ENCODE peak calls at places on chromosomes 7 and 10, in eight cellular contexts. One of them, this sample, is unnamed. For H3K4me1, the result is how much of the 10 kb centered on the place peaks cover.

GRCh38 chr7:18445483-18445882 is 50.1 kb upstream of the HDAC9 start:
- DNase-seq in breast epithelium: no peak
- DNase-seq in stomach: no peak
- DNase-seq in HepG2: no peak
- DNase-seq in spleen: no peak
- DNase-seq in suprapubic skin: no peak
- DNase-seq in transverse colon: no peak
- DNase-seq in GM23338: no peak
- DNase-seq in this sample: no peak

GRCh38 chr10:112000466-112000865 is 183.1 kb downstream of the GPAM start:
- DNase-seq in GM23338: no peak
- DNase-seq in HepG2: no peak
- DNase-seq in spleen: no peak
- DNase-seq in stomach: no peak
- DNase-seq in transverse colon: no peak
- DNase-seq in breast epithelium: no peak
- DNase-seq in suprapubic skin: no peak
- DNase-seq in this sample: no peak

GRCh38 chr7:27118580-27118979 is 12.0 kb downstream of the HOXA4 start:
- DNase-seq in suprapubic skin: no peak
- DNase-seq in transverse colon: no peak
- DNase-seq in GM23338: no peak
- DNase-seq in stomach: no peak
- DNase-seq in breast epithelium: peak
- DNase-seq in HepG2: no peak
- DNase-seq in spleen: no peak
- DNase-seq in this sample: no peak

GRCh38 chr10:48609899-48610584 is 5.2 kb upstream of the ARHGAP22 start:
- DNase-seq in breast epithelium: no peak
- DNase-seq in stomach: no peak
- DNase-seq in transverse colon: no peak
- DNase-seq in spleen: no peak
- DNase-seq in suprapubic skin: peak
- DNase-seq in GM23338: no peak
- DNase-seq in HepG2: no peak
- DNase-seq in this sample: peak

GRCh38 chr10:16049775-16050174 is 189.5 kb upstream of the MINDY3 start:
- DNase-seq in suprapubic skin: no peak
- DNase-seq in stomach: no peak
- DNase-seq in transverse colon: no peak
- DNase-seq in GM23338: no peak
- DNase-seq in HepG2: no peak
- DNase-seq in spleen: no peak
- DNase-seq in breast epithelium: no peak
- DNase-seq in this sample: no peak

GRCh38 chr7:1459930-1460756 is 873 bp upstream of the MICALL2 start:
- DNase-seq in breast epithelium: no peak
- DNase-seq in stomach: no peak
- DNase-seq in suprapubic skin: no peak
- DNase-seq in HepG2: no peak
- DNase-seq in transverse colon: peak
- DNase-seq in spleen: peak
- DNase-seq in GM23338: no peak
- DNase-seq in this sample: no peak

GRCh38 chr7:112449353-112449752 is 907 bp upstream of the IFRD1 start:
- DNase-seq in spleen: no peak
- DNase-seq in stomach: peak
- DNase-seq in GM23338: no peak
- DNase-seq in HepG2: peak
- DNase-seq in breast epithelium: no peak
- DNase-seq in transverse colon: peak
- DNase-seq in suprapubic skin: no peak
- DNase-seq in this sample: no peak

GRCh38 chr7:117007285-117007684 is 54.0 kb downstream of the ST7 start:
- DNase-seq in transverse colon: no peak
- DNase-seq in stomach: no peak
- DNase-seq in spleen: no peak
- DNase-seq in suprapubic skin: no peak
- DNase-seq in breast epithelium: no peak
- DNase-seq in HepG2: no peak
- DNase-seq in GM23338: no peak
- DNase-seq in this sample: no peak

GRCh38 chr10:103888113-103888841 is 29.7 kb downstream of the STN1 start:
- DNase-seq in spleen: no peak
- DNase-seq in transverse colon: peak
- DNase-seq in stomach: peak
- DNase-seq in breast epithelium: peak
- DNase-seq in GM23338: peak
- DNase-seq in HepG2: peak
- DNase-seq in suprapubic skin: no peak
- DNase-seq in this sample: no peak

GRCh38 chr10:117967149-117967548 is 79.6 kb downstream of the RAB11FIP2 start:
- DNase-seq in HepG2: no peak
- DNase-seq in suprapubic skin: no peak
- DNase-seq in GM23338: no peak
- DNase-seq in stomach: no peak
- DNase-seq in breast epithelium: no peak
- DNase-seq in spleen: no peak
- DNase-seq in transverse colon: no peak
- DNase-seq in this sample: no peak

GRCh38 chr7:24825315-24825917 is 68.2 kb upstream of the GSDME start:
- DNase-seq in suprapubic skin: no peak
- DNase-seq in HepG2: no peak
- DNase-seq in stomach: no peak
- DNase-seq in GM23338: no peak
- DNase-seq in breast epithelium: no peak
- DNase-seq in transverse colon: no peak
- DNase-seq in spleen: no peak
- DNase-seq in this sample: no peak

GRCh38 chr7:70520604-70521003 is 611.3 kb upstream of the GALNT17 start:
- DNase-seq in suprapubic skin: no peak
- DNase-seq in stomach: no peak
- DNase-seq in transverse colon: no peak
- DNase-seq in GM23338: no peak
- DNase-seq in HepG2: peak
- DNase-seq in breast epithelium: no peak
- DNase-seq in spleen: no peak
- DNase-seq in this sample: no peak

GRCh38 chr10:104589871-104590270 is 51.2 kb upstream of the SORCS3 start:
- DNase-seq in suprapubic skin: no peak
- DNase-seq in HepG2: no peak
- DNase-seq in breast epithelium: no peak
- DNase-seq in spleen: no peak
- DNase-seq in GM23338: no peak
- DNase-seq in transverse colon: no peak
- DNase-seq in stomach: no peak
- DNase-seq in this sample: no peak

GRCh38 chr7:136555933-136556332 is 312.5 kb upstream of the CHRM2 start:
- DNase-seq in GM23338: no peak
- DNase-seq in transverse colon: no peak
- DNase-seq in breast epithelium: no peak
- DNase-seq in HepG2: no peak
- DNase-seq in suprapubic skin: no peak
- DNase-seq in spleen: no peak
- DNase-seq in stomach: no peak
- DNase-seq in this sample: no peak

GRCh38 chr10:4127518-4128315 is 342.7 kb upstream of the KLF6 start:
- DNase-seq in spleen: no peak
- DNase-seq in HepG2: peak
- DNase-seq in GM23338: peak
- DNase-seq in transverse colon: peak
- DNase-seq in suprapubic skin: no peak
- DNase-seq in breast epithelium: no peak
- DNase-seq in stomach: peak
- DNase-seq in this sample: no peak

GRCh38 chr7:16644624-16644986 is 949 bp downstream of the ANKMY2 start:
- DNase-seq in HepG2: peak
- DNase-seq in suprapubic skin: peak
- DNase-seq in stomach: peak
- DNase-seq in breast epithelium: peak
- DNase-seq in spleen: peak
- DNase-seq in GM23338: no peak
- DNase-seq in transverse colon: peak
- DNase-seq in this sample: no peak

GRCh38 chr10:31146496-31147219 is 115.0 kb upstream of the ZNF438 start:
- DNase-seq in transverse colon: no peak
- DNase-seq in stomach: no peak
- DNase-seq in suprapubic skin: no peak
- DNase-seq in GM23338: peak
- DNase-seq in spleen: no peak
- DNase-seq in HepG2: no peak
- DNase-seq in breast epithelium: no peak
- DNase-seq in this sample: no peak

GRCh38 chr7:150322114-150322832 is 882 bp upstream of the LRRC61 start:
- DNase-seq in stomach: no peak
- DNase-seq in spleen: no peak
- DNase-seq in transverse colon: no peak
- DNase-seq in GM23338: no peak
- DNase-seq in breast epithelium: no peak
- DNase-seq in HepG2: peak
- DNase-seq in suprapubic skin: no peak
- DNase-seq in this sample: no peak

GRCh38 chr7:83532229-83532628 is 116.7 kb downstream of the SEMA3E start:
- DNase-seq in suprapubic skin: no peak
- DNase-seq in HepG2: no peak
- DNase-seq in transverse colon: no peak
- DNase-seq in GM23338: no peak
- DNase-seq in spleen: no peak
- DNase-seq in stomach: no peak
- DNase-seq in breast epithelium: no peak
- DNase-seq in this sample: no peak

GRCh38 chr10:12542271-12542670 is 192.9 kb downstream of the CAMK1D start:
- DNase-seq in breast epithelium: no peak
- DNase-seq in stomach: no peak
- DNase-seq in GM23338: no peak
- DNase-seq in transverse colon: no peak
- DNase-seq in HepG2: no peak
- DNase-seq in suprapubic skin: no peak
- DNase-seq in spleen: no peak
- DNase-seq in this sample: no peak
- H3K4me1 ChIP-seq in breast epithelium: under half
- H3K4me1 ChIP-seq in stomach: under half
- H3K4me1 ChIP-seq in GM23338: under half
- H3K4me1 ChIP-seq in transverse colon: under half
- H3K4me1 ChIP-seq in HepG2: under half
- H3K4me1 ChIP-seq in suprapubic skin: under half
- H3K4me1 ChIP-seq in spleen: under half
- H3K4me1 ChIP-seq in this sample: under half

GRCh38 chr7:134298902-134299683 is 17.6 kb downstream of the SLC35B4 start:
- DNase-seq in HepG2: no peak
- DNase-seq in suprapubic skin: no peak
- DNase-seq in GM23338: no peak
- DNase-seq in transverse colon: peak
- DNase-seq in spleen: no peak
- DNase-seq in breast epithelium: no peak
- DNase-seq in stomach: peak
- DNase-seq in this sample: no peak
- TF ChIP-seq POLR2AphosphoS5 in HepG2: no peak
- TF ChIP-seq POLR2AphosphoS5 in suprapubic skin: no peak
- TF ChIP-seq POLR2AphosphoS5 in GM23338: no peak
- TF ChIP-seq POLR2AphosphoS5 in transverse colon: no peak
- TF ChIP-seq POLR2AphosphoS5 in spleen: no peak
- TF ChIP-seq POLR2AphosphoS5 in breast epithelium: no peak
- TF ChIP-seq POLR2AphosphoS5 in stomach: peak
- TF ChIP-seq POLR2AphosphoS5 in this sample: no peak

DNA sequence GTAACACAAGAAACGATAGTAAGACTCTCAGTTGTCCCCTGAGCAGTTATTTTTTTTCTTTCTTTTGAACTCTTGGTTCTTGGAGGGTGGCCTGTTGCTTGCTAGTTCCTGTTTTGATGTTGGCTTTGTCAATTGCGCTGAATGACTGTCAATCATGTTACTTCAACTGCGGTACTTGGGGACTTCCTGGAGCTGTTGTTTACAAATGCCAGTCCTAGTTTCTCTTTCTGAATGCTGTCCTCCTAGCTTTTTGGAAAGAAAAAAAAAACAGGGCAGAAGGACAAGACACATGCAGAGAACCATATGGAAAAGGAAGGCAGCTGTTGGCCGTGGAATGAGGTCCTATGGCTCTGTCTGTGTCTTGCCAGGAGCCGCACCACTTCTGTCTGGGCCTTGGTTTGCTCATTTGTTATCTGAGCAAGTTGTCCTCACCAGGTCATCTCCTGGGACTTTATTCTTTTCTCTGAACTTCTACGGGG is 7.0 kb upstream of the PDCD4 start:
- DNase-seq in HepG2: no peak
- DNase-seq in transverse colon: no peak
- DNase-seq in breast epithelium: no peak
- DNase-seq in spleen: no peak
- DNase-seq in suprapubic skin: no peak
- DNase-seq in GM23338: no peak
- DNase-seq in stomach: no peak
- DNase-seq in this sample: no peak
- H3K4me1 ChIP-seq in HepG2: half or more
- H3K4me1 ChIP-seq in transverse colon: half or more
- H3K4me1 ChIP-seq in breast epithelium: under half
- H3K4me1 ChIP-seq in spleen: half or more
- H3K4me1 ChIP-seq in suprapubic skin: half or more
- H3K4me1 ChIP-seq in GM23338: under half
- H3K4me1 ChIP-seq in stomach: half or more
- H3K4me1 ChIP-seq in this sample: half or more

GRCh38 chr7:43905209-43905946 is 1.0 kb downstream of the URGCP start:
- DNase-seq in stomach: peak
- DNase-seq in GM23338: peak
- DNase-seq in breast epithelium: peak
- DNase-seq in HepG2: peak
- DNase-seq in suprapubic skin: no peak
- DNase-seq in spleen: no peak
- DNase-seq in transverse colon: peak
- DNase-seq in this sample: no peak

GRCh38 chr7:43902542-43903054 is 3.8 kb downstream of the URGCP start:
- DNase-seq in suprapubic skin: no peak
- DNase-seq in stomach: no peak
- DNase-seq in GM23338: no peak
- DNase-seq in spleen: no peak
- DNase-seq in breast epithelium: no peak
- DNase-seq in transverse colon: no peak
- DNase-seq in HepG2: no peak
- DNase-seq in this sample: no peak

GRCh38 chr7:43905954-43906326 is 456 bp downstream of the URGCP start:
- DNase-seq in HepG2: peak
- DNase-seq in GM23338: peak
- DNase-seq in suprapubic skin: no peak
- DNase-seq in breast epithelium: peak
- DNase-seq in spleen: peak
- DNase-seq in transverse colon: peak
- DNase-seq in stomach: peak
- DNase-seq in this sample: no peak

GRCh38 chr7:43904533-43905208 is 1.7 kb downstream of the URGCP start:
- DNase-seq in GM23338: no peak
- DNase-seq in HepG2: peak
- DNase-seq in breast epithelium: no peak
- DNase-seq in spleen: no peak
- DNase-seq in stomach: no peak
- DNase-seq in suprapubic skin: no peak
- DNase-seq in transverse colon: no peak
- DNase-seq in this sample: no peak

GRCh38 chr7:43906327-43907010 is at the start of gene URGCP:
- DNase-seq in HepG2: no peak
- DNase-seq in stomach: peak
- DNase-seq in breast epithelium: peak
- DNase-seq in transverse colon: peak
- DNase-seq in suprapubic skin: no peak
- DNase-seq in GM23338: peak
- DNase-seq in spleen: peak
- DNase-seq in this sample: no peak
- TF ChIP-seq POLR2AphosphoS5 in HepG2: no peak
- TF ChIP-seq POLR2AphosphoS5 in stomach: no peak
- TF ChIP-seq POLR2AphosphoS5 in breast epithelium: no peak
- TF ChIP-seq POLR2AphosphoS5 in transverse colon: no peak
- TF ChIP-seq POLR2AphosphoS5 in suprapubic skin: no peak
- TF ChIP-seq POLR2AphosphoS5 in GM23338: peak
- TF ChIP-seq POLR2AphosphoS5 in spleen: no peak
- TF ChIP-seq POLR2AphosphoS5 in this sample: no peak

This sample was measured in vagina.